ENCODE peak calls at places on chromosomes 16 and 17, in four cellular contexts. G is left ventricle myocardium inferior, C is thoracic aorta, D is RWPE2. U is an unnamed sample. For H3K4me1, the result is how much of the 10 kb centered on the place peaks cover.

GRCh38 chr16:12340151-12340733 is 363.7 kb downstream of the SNX29 start:
- DNase-seq in G (no peak), C (no peak), D (no peak), U (no peak)

GRCh38 chr17:288802-289356 is 63.7 kb downstream of the RPH3AL start:
- DNase-seq in G (no peak), C (no peak), D (peak), U (peak)

GRCh38 chr17:56184650-56185049 is 31.4 kb downstream of the ANKFN1 start:
- DNase-seq in G (no peak), C (no peak), D (no peak), U (no peak)

GRCh38 chr17:83173997-83174858 is 94.8 kb downstream of the METRNL start:
- DNase-seq in G (no peak), C (no peak), D (peak), U (no peak)

GRCh38 chr16:81164481-81164880 is 68.3 kb upstream of the GCSH start:
- DNase-seq in G (no peak), C (no peak), D (no peak), U (no peak)

GRCh38 chr17:35586569-35587073 is 501 bp upstream of the AP2B1 start:
- DNase-seq in G (no peak), C (no peak), D (no peak), U (no peak)

GRCh38 chr16:23607740-23608139 is 11.6 kb upstream of the NDUFAB1 start:
- DNase-seq in G (no peak), C (no peak), D (no peak), U (no peak)

GRCh38 chr17:75110307-75110937 is 653 bp downstream of the ARMC7 start:
- DNase-seq in G (no peak), C (no peak), D (no peak), U (no peak)

GRCh38 chr16:83723244-83723643 is 84.5 kb upstream of the HSBP1 start:
- DNase-seq in G (no peak), C (no peak), D (no peak), U (no peak)

GRCh38 chr16:30652005-30652296 is 1.2 kb downstream of the PRR14 start:
- DNase-seq in G (no peak), C (no peak), D (no peak), U (no peak)

DNA sequence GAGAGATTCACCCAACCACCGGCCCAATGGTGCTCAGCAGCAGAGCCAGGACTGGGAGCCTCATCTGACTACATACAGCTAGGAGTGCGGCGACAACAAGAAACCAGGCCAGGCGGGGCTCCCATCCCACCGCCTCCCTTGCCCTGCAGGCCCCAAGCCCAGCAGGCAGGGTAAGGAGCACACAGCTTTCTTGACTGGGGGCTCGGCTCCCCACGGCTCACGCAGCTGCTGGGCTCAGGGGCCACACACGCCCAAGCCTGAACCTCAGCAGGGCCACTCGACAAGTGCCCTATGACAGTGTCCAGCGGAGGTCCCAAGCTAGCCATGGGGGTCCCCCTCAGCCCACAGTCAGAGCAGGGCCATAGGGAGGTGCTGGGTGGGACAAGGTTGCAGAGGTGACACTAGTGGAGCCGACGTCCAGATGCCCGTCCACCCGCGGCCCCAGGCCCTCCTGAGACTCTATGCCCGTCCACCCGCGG is 13.7 kb downstream of the PIEZO1 start:
- DNase-seq in G (no peak), C (no peak), D (no peak), U (no peak)
- H3K4me1 ChIP-seq in G (half or more), C (half or more), D (under half), U (half or more)

GRCh38 chr17:80099291-80100034 is 1.9 kb upstream of the GAA start:
- DNase-seq in G (no peak), C (no peak), D (no peak), U (no peak)

GRCh38 chr17:80095844-80096475 is 5.4 kb upstream of the GAA start:
- DNase-seq in G (no peak), C (no peak), D (peak), U (no peak)

GRCh38 chr17:80096531-80097306 is 4.7 kb upstream of the GAA start:
- DNase-seq in G (no peak), C (no peak), D (no peak), U (no peak)

GRCh38 chr17:80095038-80095843 is 6.1 kb upstream of the GAA start:
- DNase-seq in G (no peak), C (no peak), D (peak), U (no peak)

DNA sequence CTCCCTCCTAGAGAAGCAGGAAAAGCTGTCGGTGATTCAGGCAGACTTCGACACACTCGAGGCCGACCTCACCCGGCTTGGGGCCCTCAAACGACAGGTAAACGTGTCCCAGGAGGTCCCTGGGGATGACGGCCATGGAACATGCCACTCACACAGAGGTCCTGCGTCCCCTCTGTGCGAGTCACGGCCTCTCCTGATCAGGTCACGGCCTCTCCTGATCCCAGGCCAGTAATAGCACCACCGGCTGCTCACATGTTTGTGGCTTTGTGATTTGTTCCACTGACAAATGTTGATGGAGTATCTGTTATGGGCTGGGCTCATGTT is 4.1 kb upstream of the GAA start:
- DNase-seq in G (no peak), C (no peak), D (no peak), U (no peak)
- H3K27ac ChIP-seq in G (no peak), C (no peak), D (no peak), U (no peak)

GRCh38 chr17:78000351-78000750 is 41.8 kb downstream of the TNRC6C start:
- DNase-seq in G (no peak), C (no peak), D (no peak), U (no peak)
- H3K4me1 ChIP-seq in G (half or more), C (under half), D (under half), U (under half)

GRCh38 chr17:57576744-57577143 is 168.4 kb downstream of the CCDC182 start:
- DNase-seq in G (no peak), C (no peak), D (no peak), U (no peak)

GRCh38 chr17:57579245-57579644 is 165.9 kb downstream of the CCDC182 start:
- DNase-seq in G (no peak), C (no peak), D (no peak), U (no peak)

GRCh38 chr17:57577751-57578607 is 167.1 kb downstream of the CCDC182 start:
- DNase-seq in G (peak), C (no peak), D (no peak), U (no peak)

GRCh38 chr17:57580055-57580739 is 164.9 kb downstream of the CCDC182 start:
- DNase-seq in G (no peak), C (no peak), D (no peak), U (no peak)

GRCh38 chr17:57578608-57578990 is 166.5 kb downstream of the CCDC182 start:
- DNase-seq in G (no peak), C (no peak), D (no peak), U (no peak)
- H3K27ac ChIP-seq in G (peak), C (no peak), D (no peak), U (no peak)

U was measured in upper lobe of right lung.